ENCODE peak calls at places on chromosome 2, in four cellular contexts. Q is endothelial cell of umbilical vein, V is IMR-90, M is K562. X is an unnamed sample. For H3K9me1, the result is how much of the 10 kb centered on the place peaks cover.

GRCh38 chr2:157304811-157305712 is 20.6 kb downstream of the ERMN start:
- DNase-seq in Q (no peak), V (peak), M (no peak), X (no peak)

GRCh38 chr2:148645925-148646559 is 1.5 kb downstream of the EPC2 start:
- DNase-seq in Q (peak), V (peak), M (peak), X (no peak)

GRCh38 chr2:181952413-181953226 is 33.0 kb upstream of the PPP1R1C start:
- DNase-seq in Q (no peak), V (peak), M (no peak), X (no peak)

GRCh38 chr2:37645363-37645762 is 26.1 kb downstream of the CDC42EP3 start:
- DNase-seq in Q (peak), V (peak), M (no peak), X (no peak)

GRCh38 chr2:119608553-119608952 is 64.3 kb downstream of the CFAP221 start:
- DNase-seq in Q (no peak), V (no peak), M (no peak), X (no peak)

GRCh38 chr2:44579837-44580230 is 218.1 kb downstream of the CAMKMT start:
- DNase-seq in Q (no peak), V (no peak), M (no peak), X (no peak)

GRCh38 chr2:217220228-217221013 is 360.6 kb upstream of the TNP1 start:
- DNase-seq in Q (peak), V (no peak), M (no peak), X (no peak)

GRCh38 chr2:150119860-150120259 is 367.6 kb downstream of the RND3 start:
- DNase-seq in Q (no peak), V (no peak), M (no peak), X (no peak)

GRCh38 chr2:162072976-162073775 is 839 bp downstream of the DPP4 start:
- DNase-seq in Q (peak), V (peak), M (no peak), X (no peak)

GRCh38 chr2:95292623-95293260 is 4.4 kb upstream of the KCNIP3 start:
- DNase-seq in Q (no peak), V (no peak), M (no peak), X (no peak)

GRCh38 chr2:45975752-45976517 is 321.3 kb upstream of the EPAS1 start:
- DNase-seq in Q (no peak), V (no peak), M (no peak), X (no peak)

GRCh38 chr2:9334722-9335121 is 88.6 kb downstream of the ITGB1BP1 start:
- DNase-seq in Q (no peak), V (no peak), M (no peak), X (no peak)

GRCh38 chr2:228731517-228731916 is 539.6 kb downstream of the PID1 start:
- DNase-seq in Q (no peak), V (peak), M (no peak), X (peak)

GRCh38 chr2:143903172-143903856 is 616.6 kb downstream of the ZEB2 start:
- DNase-seq in Q (no peak), V (peak), M (no peak), X (no peak)

GRCh38 chr2:99066075-99066557 is 75.4 kb upstream of the C2orf15 start:
- DNase-seq in Q (peak), V (peak), M (peak), X (no peak)
- H2AFZ ChIP-seq in Q (peak), V (no peak), M (peak), X (peak)

DNA sequence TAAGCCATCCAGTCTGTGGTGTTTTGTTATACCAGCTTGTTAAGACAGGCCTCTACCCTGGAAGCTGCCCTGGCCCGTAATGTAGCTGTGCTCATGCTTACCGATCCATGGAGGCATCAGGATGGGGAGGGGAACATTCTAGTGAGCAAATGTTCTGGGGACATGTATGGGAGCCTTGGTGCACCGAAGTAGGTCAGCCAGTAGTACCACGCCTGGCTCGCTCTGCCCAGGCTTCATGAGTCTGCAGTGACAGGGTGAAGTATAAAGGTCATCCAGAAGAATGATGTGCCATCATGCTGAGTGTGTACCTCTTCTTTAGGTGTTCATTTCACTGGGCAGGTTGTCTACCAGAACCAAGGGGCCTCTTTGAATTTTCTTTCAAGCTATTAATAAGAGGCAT is 16.3 kb downstream of the RASGRP3 start:
- DNase-seq in Q (no peak), V (no peak), M (no peak), X (no peak)
- H3K4me3 ChIP-seq in Q (no peak), V (no peak), M (no peak), X (no peak)

GRCh38 chr2:239797316-239797715 is 227.8 kb downstream of the NDUFA10 start:
- DNase-seq in Q (no peak), V (no peak), M (no peak), X (no peak)
- H3K9me1 ChIP-seq in Q (under half), V (under half), M (under half), X (under half)

DNA sequence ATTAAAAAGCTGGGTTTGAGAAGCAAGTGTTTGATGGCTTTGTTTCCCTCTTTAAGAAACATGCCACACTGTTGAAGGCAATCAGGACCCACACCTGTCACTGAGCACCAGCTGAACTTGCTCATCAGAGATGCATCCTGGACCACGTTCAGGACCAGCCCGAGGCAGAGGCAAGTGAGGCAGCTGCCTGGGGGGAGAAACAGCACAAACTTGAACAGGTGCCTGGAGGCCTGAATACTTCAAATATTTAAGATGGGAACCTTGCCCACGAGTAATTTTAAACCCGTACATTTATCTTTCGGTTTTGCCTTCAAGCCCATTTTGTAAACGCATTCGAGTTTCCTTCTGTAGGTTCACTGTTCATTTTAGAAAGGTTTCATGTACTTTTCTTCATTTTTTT is 421.3 kb downstream of the NYAP2 start:
- DNase-seq in Q (no peak), V (no peak), M (no peak), X (no peak)
- H2AFZ ChIP-seq in Q (no peak), V (no peak), M (no peak), X (no peak)

GRCh38 chr2:7517122-7517487 is 599.9 kb downstream of the RNF144A start:
- DNase-seq in Q (no peak), V (no peak), M (no peak), X (no peak)

GRCh38 chr2:7513834-7514233 is 596.6 kb downstream of the RNF144A start:
- DNase-seq in Q (no peak), V (no peak), M (no peak), X (no peak)

GRCh38 chr2:7515327-7515726 is 598.1 kb downstream of the RNF144A start:
- DNase-seq in Q (no peak), V (no peak), M (no peak), X (no peak)

GRCh38 chr2:7517851-7518250 is 600.6 kb downstream of the RNF144A start:
- DNase-seq in Q (no peak), V (no peak), M (no peak), X (no peak)

DNA sequence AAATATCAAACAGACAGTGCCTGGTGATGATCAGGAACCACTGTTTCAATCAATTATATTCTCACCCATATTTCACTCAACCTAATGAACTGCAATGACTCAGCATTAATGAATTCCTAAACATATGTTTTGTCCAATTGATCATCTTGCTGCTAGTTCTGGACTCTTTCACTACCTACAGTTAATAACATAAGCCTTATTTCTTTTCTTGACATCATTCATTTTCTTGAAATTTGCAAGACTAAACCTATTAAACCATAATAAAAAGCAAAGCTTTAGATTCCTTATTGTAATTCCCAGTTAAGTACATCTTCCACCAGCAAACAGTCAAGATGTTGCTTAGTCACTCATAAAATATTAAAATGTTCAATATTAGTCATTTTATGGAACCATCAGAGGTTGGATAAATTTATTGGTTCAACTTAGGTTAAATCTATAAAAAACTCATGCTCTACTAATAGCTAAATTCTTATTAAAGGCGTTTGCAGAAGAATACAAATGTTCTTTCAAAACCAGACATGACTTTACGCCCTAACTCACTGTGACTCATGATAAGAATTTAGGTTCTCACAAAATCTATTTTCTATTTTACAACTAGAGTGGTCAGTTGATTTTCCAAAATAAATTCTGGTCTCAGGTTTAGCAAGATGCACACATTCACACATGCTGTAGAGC is 599.4 kb downstream of the RNF144A start:
- DNase-seq in Q (no peak), V (no peak), M (no peak), X (no peak)
- H3K4me3 ChIP-seq in Q (no peak), V (no peak), M (no peak), X (no peak)

GRCh38 chr2:165636959-165637358 is 157.1 kb downstream of the GALNT3 start:
- DNase-seq in Q (no peak), V (no peak), M (no peak), X (no peak)

GRCh38 chr2:165635532-165635931 is 158.5 kb downstream of the GALNT3 start:
- DNase-seq in Q (no peak), V (no peak), M (no peak), X (no peak)

GRCh38 chr2:165634855-165635254 is 159.2 kb downstream of the GALNT3 start:
- DNase-seq in Q (peak), V (peak), M (no peak), X (no peak)

GRCh38 chr2:165639504-165639903 is 154.5 kb downstream of the GALNT3 start:
- DNase-seq in Q (no peak), V (no peak), M (no peak), X (no peak)

DNA sequence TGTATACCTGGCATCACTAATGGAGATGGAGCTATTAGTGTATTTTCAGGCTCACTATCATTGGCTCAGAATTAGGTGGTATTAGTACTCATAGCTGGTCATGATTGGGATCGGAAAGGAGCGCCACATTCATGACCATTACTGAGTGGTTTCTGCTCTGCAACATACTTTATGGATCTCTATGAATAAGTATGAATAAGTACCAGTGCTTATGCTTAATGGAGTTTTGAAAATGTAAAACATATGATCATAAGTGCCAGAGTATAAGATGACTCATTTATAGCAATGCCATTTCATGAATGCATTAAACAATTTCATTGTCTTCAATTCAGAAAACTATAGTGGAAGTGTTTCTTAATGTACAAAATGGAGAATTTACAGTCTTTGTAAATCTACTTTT is 156.7 kb downstream of the GALNT3 start:
- DNase-seq in Q (no peak), V (no peak), M (no peak), X (no peak)
- H3K9me1 ChIP-seq in Q (under half), V (under half), M (under half), X (under half)

GRCh38 chr2:218607436-218608115 is at the start of gene PLCD4:
- DNase-seq in Q (peak), V (peak), M (no peak), X (peak)
- H2AFZ ChIP-seq in Q (peak), V (peak), M (no peak), X (peak)

GRCh38 chr2:189696223-189696622 is 21.8 kb downstream of the ANKAR start:
- DNase-seq in Q (no peak), V (no peak), M (no peak), X (no peak)

GRCh38 chr2:189702071-189702470 is 27.6 kb downstream of the ANKAR start:
- DNase-seq in Q (peak), V (no peak), M (no peak), X (no peak)

GRCh38 chr2:189700681-189701080 is 26.2 kb downstream of the ANKAR start:
- DNase-seq in Q (no peak), V (no peak), M (no peak), X (no peak)

GRCh38 chr2:189698020-189698887 is 23.8 kb downstream of the ANKAR start:
- DNase-seq in Q (peak), V (peak), M (peak), X (no peak)
- H3K4me3 ChIP-seq in Q (no peak), V (no peak), M (no peak), X (no peak)

DNA sequence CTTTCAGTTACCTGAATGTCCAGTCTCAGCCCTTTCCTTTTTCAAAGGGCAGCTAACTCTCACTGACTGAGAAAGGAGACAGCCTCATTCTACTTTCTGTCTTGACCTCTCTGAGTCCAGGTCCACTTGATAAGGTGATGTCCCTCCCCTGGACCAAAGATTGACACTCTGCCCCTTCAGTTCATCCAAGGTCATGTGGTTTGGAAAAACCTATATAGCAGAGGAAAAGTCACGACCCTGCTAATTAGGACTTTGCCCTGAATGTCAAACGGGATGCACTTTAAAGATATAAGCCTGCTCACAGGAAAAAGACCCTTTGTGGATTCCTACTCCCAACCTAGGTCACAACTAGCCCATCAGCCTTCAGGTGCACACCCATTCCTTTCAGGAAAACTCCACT is 208.3 kb downstream of the AGPS start:
- DNase-seq in Q (no peak), V (no peak), M (no peak), X (no peak)
- H3K9me1 ChIP-seq in Q (under half), V (under half), M (under half), X (under half)